ENCODE peak calls at places on chromosomes 2 and 18, in four cellular contexts. T, E, R and U are unnamed samples.

GRCh38 chr2:9721346-9721745 is 90.5 kb upstream of the YWHAQ start:
- DNase-seq in T (no peak), E (no peak), R (no peak), U (no peak)

GRCh38 chr2:15914981-15915380 is 25.4 kb upstream of the MYCN start:
- DNase-seq in T (no peak), E (no peak), R (no peak), U (no peak)

GRCh38 chr2:167550448-167550847 is 662.2 kb downstream of the XIRP2 start:
- DNase-seq in T (peak; percentile 11), E (peak; percentile 6), R (no peak), U (peak; percentile 8)

GRCh38 chr2:73931531-73932500 is 5.1 kb downstream of the DGUOK start:
- DNase-seq in T (no peak), E (no peak), R (no peak), U (no peak)

GRCh38 chr2:237865623-237866041 is 6.2 kb downstream of the RAMP1 start:
- DNase-seq in T (no peak), E (no peak), R (no peak), U (peak; percentile 28)

GRCh38 chr2:172704072-172704936 is 31.3 kb upstream of the RAPGEF4 start:
- DNase-seq in T (peak; percentile 46), E (peak; percentile 55), R (no peak), U (peak; percentile 55)

GRCh38 chr18:44938396-44939036 is 257.8 kb downstream of the SETBP1 start:
- DNase-seq in T (no peak), E (no peak), R (no peak), U (no peak)

GRCh38 chr2:205698556-205699282 is 16.4 kb downstream of the NRP2 start:
- DNase-seq in T (no peak), E (no peak), R (no peak), U (no peak)

GRCh38 chr2:70954886-70955285 is 19.2 kb downstream of the ATP6V1B1 start:
- DNase-seq in T (no peak), E (no peak), R (no peak), U (no peak)

GRCh38 chr2:37011126-37011525 is 44.8 kb upstream of the STRN start:
- DNase-seq in T (no peak), E (no peak), R (peak; percentile 5), U (no peak)

GRCh38 chr2:133579295-133579694 is 11.0 kb upstream of the NCKAP5 start:
- DNase-seq in T (no peak), E (no peak), R (no peak), U (no peak)

GRCh38 chr18:13268035-13268700 is 49.6 kb downstream of the LDLRAD4 start:
- DNase-seq in T (no peak), E (no peak), R (no peak), U (no peak)

GRCh38 chr2:2692599-2693389 is 361.7 kb upstream of the MYT1L start:
- DNase-seq in T (no peak), E (no peak), R (no peak), U (no peak)

GRCh38 chr2:64941751-64942150 is 47.4 kb upstream of the SLC1A4 start:
- DNase-seq in T (no peak), E (no peak), R (no peak), U (no peak)

GRCh38 chr18:27270508-27270907 is 85.4 kb upstream of the CHST9 start:
- DNase-seq in T (no peak), E (no peak), R (no peak), U (no peak)

GRCh38 chr2:28956415-28956826 is 24.7 kb upstream of the TOGARAM2 start:
- DNase-seq in T (peak; percentile 48), E (peak; percentile 62), R (no peak), U (peak; percentile 69)

GRCh38 chr18:7158201-7158600 is 40.6 kb upstream of the LAMA1 start:
- DNase-seq in T (no peak), E (no peak), R (no peak), U (no peak)

GRCh38 chr2:151280276-151280675 is 9.2 kb downstream of the NMI start:
- DNase-seq in T (no peak), E (no peak), R (no peak), U (no peak)

GRCh38 chr2:829047-829446 is 121.6 kb upstream of the SNTG2 start:
- DNase-seq in T (no peak), E (no peak), R (no peak), U (no peak)

GRCh38 chr18:22489694-22490093 is 72.0 kb upstream of the CTAGE1 start:
- DNase-seq in T (no peak), E (peak; percentile 63), R (no peak), U (no peak)

GRCh38 chr2:20292984-20293383 is 57.7 kb downstream of the PUM2 start:
- DNase-seq in T (no peak), E (no peak), R (no peak), U (no peak)

GRCh38 chr2:172462393-172463381 is 35.3 kb downstream of the ITGA6 start:
- DNase-seq in T (no peak), E (no peak), R (peak; percentile 23), U (no peak)

GRCh38 chr18:67513285-67513684 is 3.2 kb downstream of the DSEL start:
- DNase-seq in T (no peak), E (peak; percentile 3), R (no peak), U (no peak)

GRCh38 chr2:205461678-205462665 is 220.3 kb upstream of the NRP2 start:
- DNase-seq in T (no peak), E (no peak), R (no peak), U (no peak)

GRCh38 chr18:78241535-78242306 is 737.9 kb upstream of the SALL3 start:
- DNase-seq in T (no peak), E (no peak), R (no peak), U (no peak)

DNA sequence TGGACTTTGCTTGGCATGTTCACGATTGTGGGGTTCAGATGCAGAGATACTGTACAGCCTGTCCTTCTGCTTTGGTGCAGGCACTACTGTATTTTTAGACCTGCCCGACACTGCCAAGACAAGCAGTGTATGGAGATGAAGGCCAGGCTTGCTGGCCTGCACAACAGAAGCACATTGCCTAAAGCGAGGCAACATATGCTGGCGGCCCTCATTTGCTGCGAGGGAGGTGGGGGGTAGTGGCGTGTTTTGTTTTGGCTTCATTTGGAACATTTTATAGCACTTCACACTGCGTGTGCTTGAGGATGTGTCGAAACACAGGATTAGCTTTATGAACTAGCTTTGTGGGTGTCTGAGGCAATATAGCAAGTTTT is 27.0 kb downstream of the TMEM182 start:
- DNase-seq in T (no peak), E (no peak), R (no peak), U (no peak)
- TF ChIP-seq TARDBP in T (no peak), E (no peak), R (no peak), U (no peak)

GRCh38 chr2:75516378-75517122 is 44.2 kb downstream of the EVA1A start:
- DNase-seq in T (no peak), E (peak; percentile 99), R (peak; percentile 34), U (no peak)
- TF ChIP-seq SP1 in T (no peak), E (no peak), R (no peak), U (no peak)

GRCh38 chr18:35775887-35776286 is 194.3 kb downstream of the GALNT1 start:
- DNase-seq in T (no peak), E (no peak), R (no peak), U (no peak)
- TF ChIP-seq FOXK2 in T (no peak), E (no peak), R (no peak), U (no peak)

GRCh38 chr2:97751752-97752151 is 38.4 kb downstream of the ZAP70 start:
- DNase-seq in T (no peak), E (no peak), R (no peak), U (no peak)
- TF ChIP-seq TARDBP in T (no peak), E (no peak), R (no peak), U (no peak)

GRCh38 chr2:105919826-105920225 is 175.1 kb downstream of the NCK2 start:
- DNase-seq in T (peak; percentile 48), E (peak; percentile 35), R (no peak), U (peak; percentile 23)
- TF ChIP-seq SP1 in T (no peak), E (no peak), R (no peak), U (no peak)

GRCh38 chr2:26818972-26819371 is 29.0 kb upstream of the DPYSL5 start:
- DNase-seq in T (no peak), E (no peak), R (no peak), U (no peak)

GRCh38 chr2:26820932-26821331 is 27.0 kb upstream of the DPYSL5 start:
- DNase-seq in T (no peak), E (no peak), R (no peak), U (no peak)

GRCh38 chr2:26818255-26818654 is 29.7 kb upstream of the DPYSL5 start:
- DNase-seq in T (no peak), E (no peak), R (no peak), U (no peak)

GRCh38 chr2:26812731-26813130 is 26.9 kb downstream of the CENPA start:
- DNase-seq in T (no peak), E (no peak), R (no peak), U (no peak)

GRCh38 chr2:26816893-26817292 is 31.0 kb downstream of the CENPA start:
- DNase-seq in T (peak; percentile 49), E (no peak), R (no peak), U (peak; percentile 21)
- TF ChIP-seq FOXK2 in T (no peak), E (no peak), R (no peak), U (no peak)

DNA sequence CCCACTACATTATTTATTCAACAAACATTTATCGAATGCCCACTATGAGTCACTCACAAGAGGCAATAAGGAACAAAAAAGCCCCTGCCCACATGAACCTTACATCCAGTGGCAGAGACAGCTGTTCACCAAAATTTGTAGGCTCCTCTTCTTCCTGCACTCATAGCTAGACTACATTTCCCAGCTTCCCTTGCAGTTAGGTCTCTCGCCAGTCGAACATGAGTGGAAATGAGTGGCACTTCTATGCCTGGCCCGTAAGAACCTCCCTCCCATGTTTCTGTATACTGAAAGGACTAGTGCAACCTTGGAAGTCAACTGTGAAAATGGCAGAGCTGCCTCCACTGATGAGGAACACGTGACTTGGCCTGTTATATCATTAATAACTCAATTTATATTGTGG is 19.4 kb upstream of the NCOA1 start:
- DNase-seq in T (no peak), E (no peak), R (no peak), U (peak; percentile 22)
- TF ChIP-seq TARDBP in T (no peak), E (no peak), R (no peak), U (no peak)

DNA sequence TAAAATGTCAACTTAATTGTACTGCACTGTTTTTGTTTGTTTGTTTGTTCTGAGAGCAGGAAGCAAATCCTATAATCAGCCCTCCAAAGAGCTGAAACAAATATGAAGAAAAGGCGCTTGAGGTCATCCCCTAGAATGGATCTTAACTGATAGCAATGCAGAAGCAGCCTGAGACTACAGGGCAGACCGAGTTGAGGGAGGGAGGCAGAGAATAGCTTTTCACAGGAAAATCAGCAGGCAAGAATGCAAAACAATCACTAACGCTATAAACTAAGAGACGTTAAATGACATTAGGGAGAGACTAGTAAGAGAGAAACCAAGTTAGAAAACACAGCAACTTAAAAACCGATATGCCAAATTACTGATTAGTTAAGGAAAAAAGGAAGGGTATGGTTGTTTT is 37.2 kb downstream of the GALNT1 start:
- DNase-seq in T (no peak), E (no peak), R (no peak), U (no peak)
- TF ChIP-seq SP1 in T (no peak), E (no peak), R (no peak), U (no peak)

GRCh38 chr2:231297108-231297908 is 98.2 kb upstream of the B3GNT7 start:
- DNase-seq in T (peak; percentile 67), E (peak; percentile 63), R (peak; percentile 36), U (peak; percentile 78)
- TF ChIP-seq FOXK2 in T (no peak), E (no peak), R (no peak), U (no peak)